ENCODE peak calls at places on chromosomes 4 and X, in eight cellular contexts. I, W, G, C, N, Q, E and P are unnamed samples.
A peak's percentile ranks its signal among the peaks of the same experiment; 100 is the strongest.

GRCh38 chr4:20287246-20287645 is 35.5 kb downstream of the SLIT2 start:
- DNase-seq in I (no peak), W (no peak), G (no peak), C (no peak), N (no peak), Q (no peak), E (no peak), P (no peak)

GRCh38 chr4:82431026-82431745 is 796 bp downstream of the ENOPH1 start:
- DNase-seq in I (peak; percentile 33), W (peak; percentile 59), G (peak; percentile 60), C (no peak), N (no peak), Q (no peak), E (no peak), P (peak; percentile 61)

GRCh38 chr4:39118034-39118658 is 56.1 kb downstream of the KLHL5 start:
- DNase-seq in I (no peak), W (peak; percentile 48), G (no peak), C (no peak), N (no peak), Q (no peak), E (no peak), P (no peak)

GRCh38 chr4:6469898-6470501 is 2.4 kb downstream of the PPP2R2C start:
- DNase-seq in I (no peak), W (no peak), G (no peak), C (no peak), N (no peak), Q (no peak), E (no peak), P (no peak)

GRCh38 chrX:154096140-154097002 is 1.1 kb downstream of the MECP2 start:
- DNase-seq in I (peak; percentile 10), W (peak; percentile 49), G (peak; percentile 71), C (no peak), N (peak; percentile 34), Q (no peak), E (peak; percentile 25), P (peak; percentile 58)

GRCh38 chrX:110318664-110318968 is 731 bp upstream of the AMMECR1 start:
- DNase-seq in I (no peak), W (no peak), G (no peak), C (no peak), N (no peak), Q (no peak), E (peak; percentile 9), P (no peak)

GRCh38 chrX:44954562-44954961 is 81.6 kb downstream of the KDM6A start:
- DNase-seq in I (no peak), W (no peak), G (no peak), C (no peak), N (no peak), Q (no peak), E (no peak), P (no peak)

GRCh38 chr4:62816566-62816965 is 1592.7 kb downstream of the TECRL start:
- DNase-seq in I (no peak), W (no peak), G (no peak), C (no peak), N (no peak), Q (peak; percentile 14), E (no peak), P (no peak)

GRCh38 chr4:14254806-14255445 is 627.4 kb upstream of the BOD1L1 start:
- DNase-seq in I (no peak), W (no peak), G (no peak), C (no peak), N (no peak), Q (no peak), E (no peak), P (no peak)

GRCh38 chr4:139142980-139143379 is 34.0 kb downstream of the ELF2 start:
- DNase-seq in I (no peak), W (no peak), G (no peak), C (no peak), N (no peak), Q (no peak), E (no peak), P (no peak)

GRCh38 chr4:48380583-48381167 is 39.3 kb downstream of the SLAIN2 start:
- DNase-seq in I (no peak), W (no peak), G (no peak), C (no peak), N (no peak), Q (no peak), E (no peak), P (no peak)

GRCh38 chrX:50813843-50814661 is at the start of gene SHROOM4:
- DNase-seq in I (peak; percentile 14), W (no peak), G (peak; percentile 76), C (no peak), N (peak; percentile 17), Q (peak; percentile 48), E (peak; percentile 72), P (peak; percentile 57)

GRCh38 chr4:77146426-77147399 is 10.3 kb upstream of the CCNG2 start:
- DNase-seq in I (no peak), W (no peak), G (peak; percentile 62), C (no peak), N (no peak), Q (no peak), E (no peak), P (no peak)

GRCh38 chr4:77025643-77026321 is 50.0 kb downstream of the CCNI start:
- DNase-seq in I (no peak), W (peak; percentile 41), G (peak; percentile 83), C (no peak), N (peak; percentile 65), Q (no peak), E (no peak), P (no peak)

GRCh38 chr4:108881190-108881589 is 118.3 kb upstream of the ETNPPL start:
- DNase-seq in I (no peak), W (no peak), G (peak; percentile 68), C (no peak), N (no peak), Q (no peak), E (peak; percentile 69), P (no peak)

GRCh38 chr4:105859233-105859632 is 36.0 kb upstream of the NPNT start:
- DNase-seq in I (no peak), W (no peak), G (peak; percentile 80), C (no peak), N (peak; percentile 50), Q (no peak), E (peak; percentile 74), P (no peak)

GRCh38 chr4:150136481-150136880 is 58.2 kb downstream of the DCLK2 start:
- DNase-seq in I (no peak), W (no peak), G (peak; percentile 35), C (no peak), N (no peak), Q (no peak), E (peak; percentile 73), P (no peak)

GRCh38 chr4:74056858-74057562 is 18.5 kb upstream of the CXCL3 start:
- DNase-seq in I (no peak), W (no peak), G (peak; percentile 91), C (no peak), N (peak; percentile 73), Q (no peak), E (peak; percentile 88), P (no peak)

GRCh38 chr4:1232661-1233621 is 16.0 kb downstream of the CTBP1 start:
- DNase-seq in I (no peak), W (no peak), G (no peak), C (no peak), N (no peak), Q (peak; percentile 66), E (peak; percentile 71), P (peak; percentile 77)